ENCODE peak calls at places on chromosomes 12 and 14, in ten cellular contexts. M is neuronal stem cell; L is stomach; G is GM23248; R is hepatocyte; V is DMS79; Y is fibroblast of pulmonary artery; D is stimulated activated CD8-positive, alpha-beta memory T cell treated with anti-CD3 and anti-CD28 coated beads, Interleukin-15, amount 100 ng/mL, for 4 hours; F is OCI-LY7; X is fibroblast of the conjunctiva. C is an unnamed sample.

GRCh38 chr14:23483216-23483854 is 13.8 kb downstream of the NGDN start:
- DNase-seq in G (peak), F (peak), X (no peak), Y (peak), L (no peak), V (peak), D (no peak), M (peak), R (peak), C (peak)

GRCh38 chr12:95790912-95791849 is 617 bp upstream of the NTN4 start:
- DNase-seq in D (no peak), V (no peak), Y (no peak), X (no peak), L (no peak), R (peak), G (peak), M (peak), F (no peak), C (no peak)

GRCh38 chr12:99454539-99455172 is 192.9 kb upstream of the GARIN6 start:
- DNase-seq in G (peak), M (no peak), R (no peak), X (no peak), Y (no peak), L (no peak), D (no peak), V (no peak), F (no peak), C (no peak)

GRCh38 chr12:105485926-105486325 is 155.4 kb downstream of the C12orf75 start:
- DNase-seq in X (no peak), M (no peak), R (no peak), L (no peak), V (no peak), F (no peak), D (no peak), G (peak), Y (peak), C (no peak)

GRCh38 chr12:25388216-25388615 is 137.5 kb upstream of the KRAS start:
- DNase-seq in X (no peak), D (no peak), G (peak), V (no peak), Y (no peak), M (no peak), F (no peak), R (no peak), L (no peak), C (no peak)

GRCh38 chr14:94646481-94646880 is 34.3 kb downstream of the SERPINA3 start:
- DNase-seq in V (no peak), M (no peak), L (no peak), G (peak), X (peak), F (no peak), D (no peak), R (no peak), Y (peak), C (no peak)

GRCh38 chr14:88698651-88699050 is 94.1 kb downstream of the EML5 start:
- DNase-seq in D (no peak), M (no peak), X (no peak), L (no peak), F (no peak), G (no peak), Y (no peak), V (no peak), R (no peak), C (no peak)

GRCh38 chr14:45103806-45104205 is 19.9 kb downstream of the PRPF39 start:
- DNase-seq in F (no peak), L (no peak), V (no peak), X (no peak), Y (no peak), M (peak), G (no peak), D (no peak), R (no peak), C (no peak)

GRCh38 chr12:31016057-31016456 is 57.6 kb upstream of the DDX11 start:
- DNase-seq in D (no peak), Y (no peak), X (no peak), M (no peak), G (no peak), F (no peak), L (no peak), R (no peak), V (no peak), C (no peak)

GRCh38 chr12:4148418-4149056 is 125.0 kb upstream of the CCND2 start:
- DNase-seq in D (peak), G (no peak), M (no peak), X (no peak), V (no peak), F (peak), R (no peak), L (peak), Y (no peak), C (no peak)

GRCh38 chr14:105533811-105534498 is 7.6 kb downstream of the TMEM121 start:
- DNase-seq in X (no peak), Y (no peak), V (no peak), F (no peak), M (no peak), L (no peak), R (no peak), G (no peak), D (no peak), C (no peak)

GRCh38 chr14:96271421-96271762 is 15.4 kb downstream of the BDKRB1 start:
- DNase-seq in X (no peak), V (no peak), L (no peak), R (no peak), D (no peak), Y (no peak), F (no peak), G (no peak), M (no peak), C (no peak)

GRCh38 chr14:77641207-77641533 is 24.7 kb upstream of the SPTLC2 start:
- DNase-seq in D (no peak), Y (no peak), G (peak), M (no peak), V (no peak), R (no peak), F (peak), L (no peak), X (no peak), C (no peak)

GRCh38 chr12:64034901-64035576 is 187.1 kb downstream of the KICS2 start:
- DNase-seq in F (no peak), L (no peak), D (no peak), V (no peak), Y (no peak), M (no peak), X (no peak), G (no peak), R (no peak), C (no peak)

GRCh38 chr12:125944446-125944845 is 879.2 kb downstream of the AACS start:
- DNase-seq in L (no peak), X (no peak), M (no peak), R (no peak), F (no peak), G (no peak), V (no peak), Y (no peak), D (no peak), C (no peak)

GRCh38 chr14:34699873-34700621 is 14.3 kb downstream of the CFL2 start:
- DNase-seq in R (peak), X (peak), G (peak), L (no peak), D (no peak), Y (peak), M (no peak), V (peak), F (no peak), C (no peak)

GRCh38 chr14:64673748-64674147 is 30.5 kb upstream of the PLEKHG3 start:
- DNase-seq in V (no peak), M (no peak), F (no peak), L (no peak), Y (no peak), X (no peak), R (no peak), D (peak), G (no peak), C (no peak)

GRCh38 chr12:50006266-50006665 is 19.0 kb downstream of the RACGAP1 start:
- DNase-seq in X (no peak), Y (no peak), L (no peak), D (no peak), R (no peak), V (no peak), F (peak), G (no peak), M (no peak), C (no peak)

GRCh38 chr12:43293396-43293795 is 258.6 kb downstream of the ADAMTS20 start:
- DNase-seq in D (no peak), R (no peak), Y (peak), V (no peak), L (no peak), X (no peak), M (no peak), F (no peak), G (no peak), C (no peak)

GRCh38 chr12:29004066-29004935 is 144.8 kb upstream of the FAR2 start:
- DNase-seq in X (no peak), V (no peak), G (no peak), F (no peak), D (no peak), Y (no peak), L (no peak), R (no peak), M (no peak), C (no peak)

GRCh38 chr12:108858399-108859074 is 1.2 kb upstream of the SSH1 start:
- DNase-seq in F (no peak), M (no peak), V (no peak), L (no peak), D (no peak), R (peak), G (peak), Y (no peak), X (no peak), C (no peak)

GRCh38 chr14:103801459-103801858 is 45.9 kb downstream of the PPP1R13B start:
- DNase-seq in F (no peak), R (peak), M (no peak), L (no peak), X (peak), V (peak), D (no peak), G (peak), Y (peak), C (no peak)

GRCh38 chr12:69105101-69105613 is 134.2 kb upstream of the CPSF6 start:
- DNase-seq in M (no peak), L (no peak), R (no peak), X (no peak), V (peak), D (no peak), Y (no peak), G (no peak), F (no peak), C (peak)

GRCh38 chr14:88439088-88439487 is 53.6 kb downstream of the SPATA7 start:
- DNase-seq in M (no peak), D (no peak), R (no peak), F (no peak), G (no peak), X (no peak), L (no peak), Y (no peak), V (no peak), C (no peak)

C was measured in NCI-H2081.